ENCODE peak calls at places on chromosomes 2 and 18, in four cellular contexts. G is tibial artery, O is cardiac muscle cell, Y is endodermal cell. R is an unnamed sample.
A peak's percentile ranks its signal among the peaks of the same experiment; 100 is the strongest.

GRCh38 chr2:202494300-202494699 is 118.2 kb downstream of the BMPR2 start:
- DNase-seq in G (no peak), O (peak; percentile 66), Y (no peak), R (no peak)

GRCh38 chr2:54574107-54574859 is 118.2 kb downstream of the SPTBN1 start:
- DNase-seq in G (no peak), O (peak; percentile 40), Y (no peak), R (no peak)

GRCh38 chr18:3624546-3624817 is 174.5 kb downstream of the TGIF1 start:
- DNase-seq in G (no peak), O (no peak), Y (no peak), R (no peak)

GRCh38 chr2:100767810-100768806 is 51.8 kb upstream of the NPAS2 start:
- DNase-seq in G (no peak), O (no peak), Y (no peak), R (no peak)

GRCh38 chr2:3633089-3633981 is 24.7 kb upstream of the ALLC start:
- DNase-seq in G (peak; percentile 13), O (peak; percentile 36), Y (peak; percentile 26), R (peak; percentile 84)

GRCh38 chr2:98269274-98269673 is 77.0 kb upstream of the CNGA3 start:
- DNase-seq in G (no peak), O (peak; percentile 75), Y (peak; percentile 72), R (no peak)

GRCh38 chr2:60947056-60947455 is 65.7 kb downstream of the REL start:
- DNase-seq in G (no peak), O (no peak), Y (no peak), R (no peak)

GRCh38 chr2:85276571-85277121 is 51.1 kb downstream of the TGOLN2 start:
- DNase-seq in G (no peak), O (no peak), Y (no peak), R (no peak)

GRCh38 chr18:50836521-50836957 is 16.7 kb upstream of the MRO start:
- DNase-seq in G (no peak), O (peak; percentile 68), Y (no peak), R (no peak)

GRCh38 chr2:36785179-36785795 is 88.8 kb downstream of the VIT start:
- DNase-seq in G (peak; percentile 45), O (peak; percentile 81), Y (peak; percentile 95), R (peak; percentile 92)

GRCh38 chr18:61957801-61958516 is 65.2 kb upstream of the RNF152 start:
- DNase-seq in G (no peak), O (peak; percentile 57), Y (peak; percentile 65), R (no peak)

GRCh38 chr2:47043142-47043890 is 111.8 kb downstream of the STPG4 start:
- DNase-seq in G (no peak), O (peak; percentile 92), Y (peak; percentile 86), R (no peak)

GRCh38 chr18:75070625-75071483 is 138.1 kb downstream of the PTGR3 start:
- DNase-seq in G (peak; percentile 60), O (peak; percentile 51), Y (peak; percentile 56), R (peak; percentile 53)

GRCh38 chr2:46974659-46975058 is 59.1 kb upstream of the MCFD2 start:
- DNase-seq in G (no peak), O (no peak), Y (no peak), R (no peak)

GRCh38 chr18:73201940-73202339 is 334.2 kb upstream of the NETO1 start:
- DNase-seq in G (no peak), O (no peak), Y (no peak), R (no peak)

GRCh38 chr18:74604774-74605173 is 7.1 kb downstream of the ZNF407 start:
- DNase-seq in G (no peak), O (peak; percentile 24), Y (no peak), R (no peak)

GRCh38 chr2:180999274-180999964 is 19.0 kb downstream of the UBE2E3 start:
- DNase-seq in G (no peak), O (peak; percentile 27), Y (no peak), R (no peak)

GRCh38 chr2:239762106-239762505 is 263.0 kb downstream of the NDUFA10 start:
- DNase-seq in G (no peak), O (no peak), Y (no peak), R (no peak)

GRCh38 chr2:159202568-159203071 is 83.9 kb downstream of the WDSUB1 start:
- DNase-seq in G (peak; percentile 67), O (peak; percentile 97), Y (peak; percentile 47), R (no peak)

GRCh38 chr2:162166745-162167144 is 14.7 kb upstream of the GCG start:
- DNase-seq in G (no peak), O (no peak), Y (no peak), R (no peak)

GRCh38 chr2:136191041-136191440 is 73.1 kb upstream of the CXCR4 start:
- DNase-seq in G (no peak), O (no peak), Y (peak; percentile 12), R (no peak)

GRCh38 chr2:190637331-190637734 is 11.6 kb upstream of the NAB1 start:
- DNase-seq in G (no peak), O (peak; percentile 72), Y (peak; percentile 59), R (no peak)

GRCh38 chr2:65097844-65098243 is 32.1 kb downstream of the RAB1A start:
- DNase-seq in G (no peak), O (no peak), Y (no peak), R (no peak)

GRCh38 chr2:64525323-64525625 is 1.1 kb downstream of the AFTPH start:
- DNase-seq in G (no peak), O (peak; percentile 11), Y (no peak), R (no peak)

DNA sequence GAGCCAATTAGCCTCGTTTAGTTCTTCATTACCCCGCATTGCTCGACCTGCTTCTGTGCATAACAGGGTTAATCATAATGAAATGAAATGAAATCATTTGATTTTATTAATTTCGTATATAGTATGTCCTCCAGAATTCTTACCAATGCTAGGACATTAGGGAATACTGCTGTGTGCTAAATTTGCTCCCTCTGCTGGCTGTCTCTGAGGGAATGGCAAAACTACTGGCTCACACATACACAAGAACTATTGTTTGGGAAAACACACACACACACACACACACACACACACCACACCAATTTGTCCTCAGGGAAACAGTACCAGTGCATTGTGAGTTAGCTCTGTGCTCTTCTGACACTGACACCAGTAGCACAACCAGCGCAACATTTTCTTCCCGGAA is 273.3 kb upstream of the TCF4 start:
- DNase-seq in G (no peak), O (peak; percentile 70), Y (peak; percentile 75), R (no peak)
- TF ChIP-seq CTCF in G (no peak), O (peak; percentile 64), Y (peak; percentile 74), R (peak; percentile 56)

GRCh38 chr2:145481334-145481922 is 961.5 kb upstream of the ZEB2 start:
- DNase-seq in G (no peak), O (no peak), Y (no peak), R (no peak)

GRCh38 chr2:145483854-145484253 is 963.9 kb upstream of the ZEB2 start:
- DNase-seq in G (no peak), O (no peak), Y (no peak), R (no peak)

GRCh38 chr2:145488571-145488970 is 968.7 kb upstream of the ZEB2 start:
- DNase-seq in G (no peak), O (no peak), Y (no peak), R (no peak)

DNA sequence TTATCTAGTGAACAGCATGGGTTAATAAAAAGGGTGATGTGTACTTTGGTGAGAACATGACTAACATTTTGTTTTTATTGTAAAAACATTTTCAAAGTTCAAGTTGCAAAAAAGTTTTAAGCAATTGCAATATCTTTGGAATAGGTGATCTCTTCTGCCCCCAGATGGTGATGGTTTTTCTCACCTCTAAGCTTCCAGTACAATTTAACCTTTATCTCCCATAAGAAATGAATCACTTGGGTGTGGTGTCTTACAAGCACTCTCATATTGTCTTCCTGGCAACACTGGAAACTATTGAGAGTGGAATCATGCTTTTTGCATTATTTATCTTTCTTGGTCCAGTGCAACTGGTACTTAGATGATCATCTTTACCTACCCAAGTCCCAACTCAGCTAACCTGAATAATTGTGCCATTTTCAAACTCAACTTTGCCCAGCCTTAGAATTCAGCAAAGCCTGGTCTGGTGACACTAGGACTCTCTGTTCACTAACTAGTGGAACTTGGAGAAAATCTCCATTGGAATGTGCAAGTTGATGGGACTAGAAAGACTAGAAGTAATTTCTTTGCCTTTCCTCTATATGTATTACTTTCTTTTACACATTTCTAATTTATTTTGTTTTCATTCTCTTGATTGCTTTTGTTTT is 964.6 kb upstream of the ZEB2 start:
- DNase-seq in G (no peak), O (peak; percentile 68), Y (no peak), R (no peak)
- TF ChIP-seq CTCF in G (peak; percentile 21), O (peak; percentile 35), Y (peak; percentile 49), R (peak; percentile 51)

DNA sequence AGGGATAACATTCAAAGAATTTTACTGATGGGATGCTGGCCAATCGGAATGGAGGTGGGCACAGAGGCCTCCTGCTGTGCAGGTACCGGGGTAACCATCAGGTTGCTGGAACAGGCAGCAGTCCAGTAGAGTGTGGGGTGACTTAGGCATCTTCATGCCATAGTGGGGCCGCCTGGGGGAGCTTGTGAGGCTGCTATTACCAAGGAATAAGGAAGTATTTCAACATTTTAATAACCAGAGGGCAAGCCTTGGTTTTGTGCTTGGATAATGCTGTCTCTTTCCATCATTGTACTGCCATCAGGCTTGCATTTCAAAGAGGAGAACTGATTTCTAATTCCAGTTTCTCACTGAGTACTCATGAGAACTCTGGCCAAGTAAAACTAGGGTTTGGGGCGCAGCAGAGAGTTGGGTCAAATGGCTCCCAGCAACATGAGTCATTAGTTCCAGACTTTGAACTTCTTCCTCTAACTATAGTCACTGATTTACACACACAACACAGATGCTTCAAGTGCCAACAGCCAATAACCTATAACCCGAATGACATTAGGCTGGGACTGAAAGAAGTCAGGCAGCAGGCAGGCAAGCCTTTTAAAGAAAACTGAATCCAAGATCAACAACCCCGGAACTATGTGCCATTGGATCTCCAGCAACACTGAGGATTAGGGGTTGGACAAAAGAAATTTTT is 56.1 kb upstream of the FHL2 start:
- DNase-seq in G (peak; percentile 47), O (peak; percentile 77), Y (peak; percentile 76), R (no peak)
- TF ChIP-seq CTCF in G (peak; percentile 17), O (peak; percentile 64), Y (peak; percentile 64), R (peak; percentile 62)

DNA sequence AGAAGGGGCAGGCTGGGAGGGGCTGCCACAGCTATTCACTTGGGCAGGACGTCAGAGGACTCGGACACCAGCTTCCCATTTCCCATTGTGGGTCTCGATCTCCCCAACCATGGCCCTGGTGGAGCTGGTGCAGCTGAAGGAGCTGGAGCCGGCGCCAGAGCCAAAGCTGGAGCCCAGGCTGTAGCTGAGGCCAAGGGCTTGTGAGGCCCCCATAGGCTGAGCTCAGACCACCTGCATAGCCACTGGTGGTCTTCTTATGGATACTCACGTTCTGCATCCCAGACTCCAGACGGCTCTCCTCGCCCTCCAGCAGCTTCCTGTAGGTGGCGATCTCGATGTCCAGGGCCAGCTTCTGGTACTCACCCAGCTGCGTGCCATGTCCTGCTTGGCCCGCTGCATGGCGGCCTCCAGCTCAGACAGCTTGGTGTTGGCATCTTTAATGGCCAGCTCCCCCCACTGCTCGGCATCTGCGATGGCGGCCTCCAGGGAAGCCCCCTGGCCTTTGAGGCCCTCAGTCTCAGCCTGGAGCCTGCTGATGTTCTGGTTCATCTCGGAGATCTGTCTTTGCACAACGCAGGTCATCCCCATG is 6.0 kb upstream of the CDK5R2 start:
- DNase-seq in G (no peak), O (no peak), Y (peak; percentile 82), R (peak; percentile 75)
- TF ChIP-seq CTCF in G (no peak), O (peak; percentile 14), Y (peak; percentile 73), R (no peak)

DNA sequence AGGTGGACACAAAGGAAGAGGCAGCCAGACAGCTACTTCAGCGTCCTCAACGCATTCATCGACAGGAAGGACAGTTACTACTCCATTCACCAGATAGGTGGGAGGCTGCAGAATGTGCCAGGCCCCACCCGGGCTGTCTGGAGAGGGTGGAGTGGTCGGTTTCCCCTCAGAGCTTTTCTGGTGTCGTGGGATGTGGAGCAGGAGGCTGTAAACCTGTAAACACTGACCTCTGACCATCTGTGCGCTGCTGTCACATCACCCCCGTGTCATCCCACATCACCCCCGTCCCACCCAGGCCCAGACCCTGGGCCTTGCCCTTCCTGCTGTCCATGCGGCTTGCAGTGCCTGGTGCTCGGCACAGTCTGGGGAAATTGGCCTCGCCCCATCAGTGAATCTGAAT is 17.1 kb downstream of the ATG4B start:
- DNase-seq in G (no peak), O (no peak), Y (no peak), R (no peak)
- TF ChIP-seq CTCF in G (no peak), O (no peak), Y (no peak), R (no peak)